ENCODE peak calls at places on chromosomes 11 and 22, in nine cellular contexts. H is astrocyte of the spinal cord; M is AG09319; G is nucleus accumbens; F is stimulated activated CD4-positive, alpha-beta T cell treated with anti-CD3 and anti-CD28 coated beads, Interleukin-4, amount 100 ng/mL, for 48 hours; Q is left ventricle myocardium inferior; C is iPS-NIHi11; E is Kasumi-1; Y is HuH-7. A is an unnamed sample.

GRCh38 chr11:75475767-75476650 is 43.0 kb upstream of the KLHL35 start:
- DNase-seq in H (no peak), M (no peak), G (no peak), F (no peak), Q (peak; percentile 45), C (no peak), E (peak; percentile 60), Y (no peak), A (no peak)

GRCh38 chr11:65204646-65205601 is 23.2 kb downstream of the CAPN1 start:
- DNase-seq in H (peak; percentile 41), M (no peak), G (peak; percentile 56), F (peak; percentile 55), Q (no peak), C (peak; percentile 95), E (peak; percentile 32), Y (peak; percentile 86), A (peak; percentile 43)

GRCh38 chr11:113245216-113245615 is 69.2 kb upstream of the TTC12 start:
- DNase-seq in H (no peak), M (no peak), G (no peak), F (no peak), Q (no peak), C (no peak), E (no peak), Y (no peak), A (no peak)

GRCh38 chr22:46934746-46935491 is 172.5 kb downstream of the TBC1D22A start:
- DNase-seq in H (peak; percentile 91), M (peak; percentile 37), G (no peak), F (no peak), Q (no peak), C (no peak), E (peak; percentile 30), Y (no peak), A (no peak)

GRCh38 chr11:69669486-69669885 is 5.7 kb downstream of the LTO1 start:
- DNase-seq in H (no peak), M (no peak), G (no peak), F (no peak), Q (no peak), C (peak; percentile 1), E (no peak), Y (no peak), A (no peak)

GRCh38 chr11:128828350-128828749 is 38.7 kb downstream of the KCNJ1 start:
- DNase-seq in H (no peak), M (no peak), G (no peak), F (no peak), Q (no peak), C (no peak), E (no peak), Y (no peak), A (no peak)

GRCh38 chr11:103609117-103610066 is 427.0 kb upstream of the DDI1 start:
- DNase-seq in H (peak; percentile 95), M (peak; percentile 52), G (no peak), F (no peak), Q (no peak), C (peak; percentile 59), E (peak; percentile 47), Y (no peak), A (no peak)

GRCh38 chr22:43094085-43094484 is 4.9 kb upstream of the TTLL1 start:
- DNase-seq in H (no peak), M (no peak), G (no peak), F (no peak), Q (peak; percentile 70), C (no peak), E (peak; percentile 15), Y (no peak), A (no peak)

GRCh38 chr11:843818-844692 is 1.4 kb downstream of the TSPAN4 start:
- DNase-seq in H (peak; percentile 94), M (peak; percentile 92), G (no peak), F (no peak), Q (peak; percentile 92), C (peak; percentile 74), E (no peak), Y (peak; percentile 87), A (peak; percentile 37)

GRCh38 chr22:17493384-17493981 is 69.8 kb upstream of the SLC25A18 start:
- DNase-seq in H (no peak), M (no peak), G (no peak), F (no peak), Q (no peak), C (no peak), E (no peak), Y (no peak), A (no peak)

GRCh38 chr22:36323182-36323854 is 64.4 kb downstream of the MYH9 start:
- DNase-seq in H (peak; percentile 63), M (no peak), G (peak; percentile 46), F (no peak), Q (peak; percentile 73), C (no peak), E (no peak), Y (no peak), A (no peak)

GRCh38 chr11:18567081-18567480 is 21.5 kb downstream of the UEVLD start:
- DNase-seq in H (no peak), M (no peak), G (no peak), F (no peak), Q (no peak), C (no peak), E (no peak), Y (no peak), A (no peak)

GRCh38 chr11:64690235-64690634 is 32.8 kb downstream of the NRXN2 start:
- DNase-seq in H (no peak), M (no peak), G (no peak), F (no peak), Q (peak; percentile 49), C (no peak), E (no peak), Y (no peak), A (no peak)

GRCh38 chr11:8615633-8616032 is 21.6 kb upstream of the STK33 start:
- DNase-seq in H (no peak), M (no peak), G (no peak), F (no peak), Q (no peak), C (no peak), E (no peak), Y (no peak), A (no peak)

GRCh38 chr11:14424096-14424495 is 65.1 kb upstream of the RRAS2 start:
- DNase-seq in H (peak; percentile 59), M (no peak), G (no peak), F (no peak), Q (no peak), C (no peak), E (no peak), Y (no peak), A (no peak)

GRCh38 chr11:2924381-2924780 is 4.8 kb downstream of the PHLDA2 start:
- DNase-seq in H (no peak), M (no peak), G (no peak), F (no peak), Q (no peak), C (no peak), E (no peak), Y (no peak), A (no peak)

GRCh38 chr11:67379061-67380058 is 6.0 kb upstream of the CLCF1 start:
- DNase-seq in H (no peak), M (no peak), G (no peak), F (no peak), Q (no peak), C (no peak), E (no peak), Y (no peak), A (no peak)

GRCh38 chr22:44180706-44181032 is at the start of gene PARVG:
- DNase-seq in H (no peak), M (no peak), G (no peak), F (peak; percentile 18), Q (no peak), C (peak; percentile 69), E (peak; percentile 74), Y (no peak), A (no peak)

GRCh38 chr11:16905375-16905774 is 108.8 kb downstream of the PLEKHA7 start:
- DNase-seq in H (no peak), M (no peak), G (no peak), F (no peak), Q (no peak), C (no peak), E (no peak), Y (no peak), A (no peak)

GRCh38 chr22:27670701-27671412 is 130.7 kb downstream of the MN1 start:
- DNase-seq in H (no peak), M (no peak), G (no peak), F (no peak), Q (peak; percentile 73), C (peak; percentile 87), E (peak; percentile 44), Y (peak; percentile 74), A (peak; percentile 83)

GRCh38 chr22:27537481-27537891 is 264.1 kb downstream of the MN1 start:
- DNase-seq in H (no peak), M (no peak), G (no peak), F (no peak), Q (peak; percentile 58), C (no peak), E (no peak), Y (peak; percentile 37), A (no peak)

A was measured in progenitor cell of endocrine pancreas.